ENCODE peak calls at places on chromosome 16, in eight cellular contexts. Y is ovary, B is IMR-90, Q is mesendoderm, R is aorta, D is prostate gland, M is lung, J is uterus. C is an unnamed sample. For H3K4me1, the result is how much of the 10 kb centered on the place peaks cover.

GRCh38 chr16:48041861-48042435 is 113.8 kb downstream of the ABCC12 start:
- DNase-seq in Y (no peak), B (no peak), Q (peak), R (no peak), D (no peak), M (no peak), J (no peak), C (no peak)

GRCh38 chr16:85369741-85370528 is 243.2 kb upstream of the GSE1 start:
- DNase-seq in Y (no peak), B (no peak), Q (peak), R (peak), D (peak), M (peak), J (peak), C (no peak)

GRCh38 chr16:318628-319027 is 33.9 kb downstream of the AXIN1 start:
- DNase-seq in Y (no peak), B (no peak), Q (peak), R (no peak), D (no peak), M (no peak), J (no peak), C (peak)

GRCh38 chr16:87017388-87018012 is 299.7 kb downstream of the C16orf95 start:
- DNase-seq in Y (no peak), B (peak), Q (peak), R (no peak), D (no peak), M (no peak), J (no peak), C (peak)

GRCh38 chr16:53504161-53504663 is 1.2 kb upstream of the AKTIP start:
- DNase-seq in Y (peak), B (peak), Q (peak), R (peak), D (peak), M (peak), J (peak), C (peak)

GRCh38 chr16:17063156-17063555 is 407.6 kb downstream of the XYLT1 start:
- DNase-seq in Y (no peak), B (no peak), Q (no peak), R (no peak), D (no peak), M (no peak), J (no peak), C (no peak)

GRCh38 chr16:55040366-55041086 is 109.9 kb downstream of the IRX5 start:
- DNase-seq in Y (no peak), B (no peak), Q (no peak), R (no peak), D (no peak), M (no peak), J (no peak), C (no peak)

GRCh38 chr16:84600343-84601229 is 17.3 kb downstream of the COTL1 start:
- DNase-seq in Y (no peak), B (peak), Q (no peak), R (no peak), D (no peak), M (no peak), J (no peak), C (no peak)

GRCh38 chr16:11507991-11508390 is 78.7 kb downstream of the LITAF start:
- DNase-seq in Y (no peak), B (no peak), Q (no peak), R (no peak), D (no peak), M (no peak), J (no peak), C (no peak)

GRCh38 chr16:85616608-85617311 is 3.6 kb downstream of the GSE1 start:
- DNase-seq in Y (no peak), B (no peak), Q (no peak), R (no peak), D (peak), M (peak), J (peak), C (no peak)

GRCh38 chr16:47061204-47061603 is 82.5 kb downstream of the NETO2 start:
- DNase-seq in Y (no peak), B (no peak), Q (no peak), R (peak), D (no peak), M (no peak), J (no peak), C (no peak)

GRCh38 chr16:50615891-50616290 is 65.2 kb downstream of the SNX20 start:
- DNase-seq in Y (no peak), B (no peak), Q (no peak), R (no peak), D (no peak), M (no peak), J (no peak), C (no peak)

GRCh38 chr16:85202631-85203461 is 90.6 kb upstream of the CIBAR2 start:
- DNase-seq in Y (peak), B (peak), Q (peak), R (peak), D (no peak), M (peak), J (peak), C (no peak)

GRCh38 chr16:10405386-10405939 is 19.6 kb downstream of the ATF7IP2 start:
- DNase-seq in Y (no peak), B (peak), Q (peak), R (no peak), D (no peak), M (no peak), J (no peak), C (no peak)

GRCh38 chr16:73183678-73184092 is 135.8 kb upstream of the ZFHX3 start:
- DNase-seq in Y (peak), B (no peak), Q (no peak), R (no peak), D (no peak), M (no peak), J (peak), C (no peak)

GRCh38 chr16:69328854-69329316 is 1.5 kb downstream of the PDF start:
- DNase-seq in Y (no peak), B (peak), Q (no peak), R (peak), D (no peak), M (no peak), J (peak), C (no peak)
- H3K4me1 ChIP-seq in Y (under half), B (under half), Q (under half), R (under half), D (under half), M (under half), J (under half), C (under half)

GRCh38 chr16:82655720-82656500 is 29.1 kb downstream of the CDH13 start:
- DNase-seq in Y (no peak), B (no peak), Q (no peak), R (no peak), D (no peak), M (no peak), J (no peak), C (no peak)
- H3K4me1 ChIP-seq in Y (under half), B (under half), Q (under half), R (under half), D (under half), M (under half), J (under half), C (under half)

GRCh38 chr16:2966043-2966802 is 2.1 kb downstream of the KREMEN2 start:
- DNase-seq in Y (no peak), B (no peak), Q (no peak), R (no peak), D (no peak), M (no peak), J (no peak), C (no peak)
- H3K4me1 ChIP-seq in Y (under half), B (under half), Q (under half), R (under half), D (under half), M (under half), J (under half), C (under half)

DNA sequence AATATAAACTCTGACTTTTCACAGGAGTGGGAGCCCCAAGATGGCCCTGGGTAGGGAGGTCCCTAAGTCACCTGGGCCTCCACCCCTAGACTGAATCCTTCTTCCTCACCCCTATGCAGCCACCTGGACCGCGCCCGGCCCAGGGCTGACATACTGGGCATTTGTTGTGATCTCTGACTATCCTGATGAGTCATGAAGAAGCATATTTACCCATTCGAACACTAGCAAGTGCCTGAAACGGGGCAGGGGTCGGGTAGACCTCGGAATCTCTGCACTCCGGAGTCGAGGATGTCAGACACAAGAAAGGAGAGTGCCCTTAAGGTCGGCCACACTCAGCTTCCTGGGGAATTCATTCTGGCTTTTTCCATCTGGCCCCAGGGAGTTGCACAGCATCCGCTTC is 10.3 kb downstream of the METTL22 start:
- DNase-seq in Y (no peak), B (no peak), Q (no peak), R (no peak), D (no peak), M (no peak), J (no peak), C (no peak)
- H3K4me1 ChIP-seq in Y (under half), B (under half), Q (under half), R (under half), D (under half), M (under half), J (under half), C (under half)

GRCh38 chr16:57725077-57725953 is 10.3 kb upstream of the KATNB1 start:
- DNase-seq in Y (no peak), B (no peak), Q (no peak), R (peak), D (no peak), M (no peak), J (no peak), C (no peak)
- H3K4me1 ChIP-seq in Y (under half), B (under half), Q (under half), R (under half), D (under half), M (under half), J (under half), C (under half)

C was measured in PC-9.